ENCODE peak calls at places on chromosomes 5 and 9, in seven cellular contexts. R is stimulated activated CD4-positive, alpha-beta T cell treated with anti-CD3 and anti-CD28 coated beads, Interleukin-2, amount 100 ng/mL, for 48 hours; M is mammary epithelial cell; B is head of caudate nucleus; L is GM04504; G is stimulated activated CD8-positive, alpha-beta memory T cell treated with anti-CD3 and anti-CD28 coated beads, Interleukin-2, amount 100 ng/mL, for 1 hour; J is right lobe of liver. F is an unnamed sample.

GRCh38 chr9:137975527-137975913 is 97.9 kb downstream of the CACNA1B start:
- DNase-seq in R (no peak), M (no peak), B (no peak), L (no peak), G (no peak), J (no peak), F (no peak)

GRCh38 chr9:98730914-98731313 is 22.2 kb upstream of the GABBR2 start:
- DNase-seq in R (no peak), M (no peak), B (no peak), L (no peak), G (no peak), J (no peak), F (no peak)

GRCh38 chr5:42995152-42995751 is 44.9 kb downstream of the ANXA2R start:
- DNase-seq in R (no peak), M (no peak), B (no peak), L (no peak), G (no peak), J (no peak), F (no peak)

GRCh38 chr5:139658501-139658927 is 10.4 kb downstream of the CXXC5 start:
- DNase-seq in R (no peak), M (no peak), B (no peak), L (no peak), G (no peak), J (no peak), F (no peak)

GRCh38 chr5:173817561-173817960 is 70.6 kb upstream of the CPEB4 start:
- DNase-seq in R (no peak), M (no peak), B (no peak), L (no peak), G (no peak), J (no peak), F (no peak)

GRCh38 chr9:99137225-99137624 is 32.3 kb downstream of the TGFBR1 start:
- DNase-seq in R (no peak), M (no peak), B (no peak), L (no peak), G (no peak), J (no peak), F (no peak)

GRCh38 chr9:4038182-4038723 is 261.6 kb downstream of the GLIS3 start:
- DNase-seq in R (no peak), M (peak; percentile 60), B (no peak), L (peak; percentile 51), G (no peak), J (no peak), F (no peak)

GRCh38 chr5:133794771-133795391 is 173.5 kb downstream of the C5orf15 start:
- DNase-seq in R (no peak), M (no peak), B (no peak), L (no peak), G (no peak), J (no peak), F (no peak)

F was measured in HFF-Myc.